ENCODE peak calls at places on chromosomes 6 and 20, in five cellular contexts. S, Z, C, N and P are unnamed samples.

GRCh38 chr6:166615059-166615770 is 11.8 kb downstream of the RPS6KA2 start:
- DNase-seq in S (no peak), Z (peak; percentile 19), C (no peak), N (no peak), P (peak; percentile 75)

GRCh38 chr6:100344761-100345160 is 120.0 kb downstream of the SIM1 start:
- DNase-seq in S (no peak), Z (peak; percentile 24), C (no peak), N (peak; percentile 82), P (peak; percentile 38)

GRCh38 chr20:48690888-48691287 is 136.9 kb downstream of the PREX1 start:
- DNase-seq in S (no peak), Z (no peak), C (no peak), N (peak; percentile 36), P (peak; percentile 79)

GRCh38 chr6:169804427-169804826 is 53.0 kb downstream of the ERMARD start:
- DNase-seq in S (no peak), Z (no peak), C (no peak), N (no peak), P (no peak)

GRCh38 chr6:7106752-7107577 is 796 bp upstream of the RREB1 start:
- DNase-seq in S (no peak), Z (peak; percentile 47), C (no peak), N (peak; percentile 16), P (no peak)

GRCh38 chr20:49340161-49340966 is 62.5 kb upstream of the ZNFX1 start:
- DNase-seq in S (no peak), Z (peak; percentile 58), C (no peak), N (no peak), P (no peak)

GRCh38 chr6:121951077-121951476 is 448.4 kb upstream of the HSF2 start:
- DNase-seq in S (no peak), Z (no peak), C (no peak), N (no peak), P (no peak)

GRCh38 chr6:56637640-56638039 is 5.0 kb downstream of the DST start:
- DNase-seq in S (peak; percentile 54), Z (peak; percentile 55), C (no peak), N (peak; percentile 80), P (peak; percentile 74)

GRCh38 chr20:36355469-36356171 is 49.5 kb downstream of the DLGAP4 start:
- DNase-seq in S (no peak), Z (no peak), C (no peak), N (no peak), P (no peak)

GRCh38 chr6:121849477-121849876 is 414.0 kb downstream of the GJA1 start:
- DNase-seq in S (peak; percentile 44), Z (peak; percentile 69), C (no peak), N (peak; percentile 73), P (peak; percentile 83)

GRCh38 chr6:22079788-22080187 is 217.0 kb downstream of the PRL start:
- DNase-seq in S (peak; percentile 56), Z (no peak), C (no peak), N (peak; percentile 78), P (no peak)

GRCh38 chr20:60213126-60213893 is 255.1 kb downstream of the CDH26 start:
- DNase-seq in S (no peak), Z (no peak), C (no peak), N (no peak), P (no peak)

GRCh38 chr6:38599966-38600550 is 39.7 kb downstream of the BTBD9 start:
- DNase-seq in S (no peak), Z (no peak), C (no peak), N (no peak), P (peak; percentile 73)

GRCh38 chr6:31083742-31084354 is 28.5 kb downstream of the C6orf15 start:
- DNase-seq in S (peak; percentile 61), Z (peak; percentile 36), C (no peak), N (peak; percentile 92), P (peak; percentile 84)

GRCh38 chr20:47335251-47336012 is 21.1 kb downstream of the ZMYND8 start:
- DNase-seq in S (no peak), Z (no peak), C (no peak), N (no peak), P (no peak)

GRCh38 chr6:167031082-167031709 is 32.0 kb downstream of the CEP43 start:
- DNase-seq in S (no peak), Z (no peak), C (no peak), N (peak; percentile 20), P (peak; percentile 11)

GRCh38 chr6:22147983-22148797 is 148.6 kb downstream of the PRL start:
- DNase-seq in S (peak; percentile 85), Z (peak; percentile 74), C (no peak), N (peak; percentile 92), P (peak; percentile 64)

GRCh38 chr6:156163311-156163710 is 613.9 kb upstream of the ARID1B start:
- DNase-seq in S (no peak), Z (no peak), C (no peak), N (no peak), P (no peak)

GRCh38 chr6:106027760-106028159 is 58.4 kb upstream of the PRDM1 start:
- DNase-seq in S (no peak), Z (no peak), C (no peak), N (peak; percentile 29), P (no peak)

GRCh38 chr20:63530788-63531160 is 6.4 kb downstream of the PTK6 start:
- DNase-seq in S (no peak), Z (no peak), C (no peak), N (no peak), P (no peak)

GRCh38 chr6:46306429-46306828 is 135.6 kb upstream of the ENPP5 start:
- DNase-seq in S (no peak), Z (no peak), C (no peak), N (no peak), P (no peak)

GRCh38 chr6:100379386-100379785 is 85.3 kb downstream of the SIM1 start:
- DNase-seq in S (no peak), Z (peak; percentile 8), C (no peak), N (no peak), P (peak; percentile 49)

GRCh38 chr20:38217791-38218565 is 42.6 kb downstream of the KIAA1755 start:
- DNase-seq in S (peak; percentile 83), Z (peak; percentile 96), C (peak; percentile 44), N (peak; percentile 97), P (peak; percentile 95)

GRCh38 chr20:23625236-23625964 is 12.4 kb downstream of the CST3 start:
- DNase-seq in S (no peak), Z (no peak), C (no peak), N (no peak), P (peak; percentile 75)

GRCh38 chr6:106964099-106964498 is 10.4 kb downstream of the CD24 start:
- DNase-seq in S (no peak), Z (no peak), C (no peak), N (no peak), P (no peak)

GRCh38 chr6:17585766-17586502 is 14.2 kb upstream of the FAM8A1 start:
- DNase-seq in S (no peak), Z (no peak), C (no peak), N (no peak), P (no peak)

GRCh38 chr20:47993817-47994216 is 208.5 kb upstream of the SULF2 start:
- DNase-seq in S (no peak), Z (no peak), C (no peak), N (no peak), P (no peak)

GRCh38 chr6:15065603-15066002 is 180.3 kb upstream of the JARID2 start:
- DNase-seq in S (peak; percentile 90), Z (no peak), C (no peak), N (peak; percentile 85), P (peak; percentile 71)

GRCh38 chr6:22596011-22596410 is 26.6 kb downstream of the HDGFL1 start:
- DNase-seq in S (no peak), Z (no peak), C (no peak), N (peak; percentile 61), P (peak; percentile 38)

GRCh38 chr6:126072172-126072571 is 85.8 kb downstream of the TRMT11 start:
- DNase-seq in S (no peak), Z (no peak), C (no peak), N (no peak), P (peak; percentile 58)

GRCh38 chr6:81241717-81242116 is 510.8 kb downstream of the TENT5A start:
- DNase-seq in S (peak; percentile 15), Z (peak; percentile 49), C (no peak), N (peak; percentile 49), P (peak; percentile 70)

GRCh38 chr6:143621876-143622605 is 55.7 kb upstream of the PHACTR2 start:
- DNase-seq in S (no peak), Z (peak; percentile 24), C (no peak), N (peak; percentile 46), P (peak; percentile 91)